ENCODE peak calls at places on chromosomes 1 and 21, in six cellular contexts. A, K, J, W, X and U are unnamed samples. For H3K4me1, the result is how much of the 10 kb centered on the place peaks cover.

GRCh38 chr1:209648931-209649776 is 3.1 kb downstream of the LAMB3 start:
- DNase-seq in A (no peak), K (no peak), J (peak), W (peak), X (no peak), U (no peak)

GRCh38 chr1:99685516-99686180 is 39.7 kb downstream of the PALMD start:
- DNase-seq in A (peak), K (peak), J (peak), W (peak), X (peak), U (peak)

GRCh38 chr1:214022229-214022791 is 34.5 kb downstream of the PROX1 start:
- DNase-seq in A (no peak), K (no peak), J (no peak), W (no peak), X (no peak), U (no peak)

GRCh38 chr21:45380566-45380965 is 24.4 kb upstream of the COL18A1 start:
- DNase-seq in A (peak), K (no peak), J (no peak), W (no peak), X (peak), U (no peak)

GRCh38 chr1:3117879-3118278 is 48.9 kb downstream of the PRDM16 start:
- DNase-seq in A (no peak), K (no peak), J (no peak), W (no peak), X (no peak), U (no peak)

GRCh38 chr1:15171271-15171908 is 17.8 kb downstream of the TMEM51 start:
- DNase-seq in A (no peak), K (no peak), J (no peak), W (no peak), X (no peak), U (no peak)

GRCh38 chr1:153599847-153600246 is 13.1 kb downstream of the S100A16 start:
- DNase-seq in A (no peak), K (no peak), J (no peak), W (no peak), X (no peak), U (no peak)

GRCh38 chr21:32868631-32869454 is 97.3 kb upstream of the PAXBP1 start:
- DNase-seq in A (no peak), K (no peak), J (no peak), W (no peak), X (no peak), U (no peak)

GRCh38 chr1:95039360-95040031 is 33.3 kb downstream of the ALG14 start:
- DNase-seq in A (no peak), K (no peak), J (peak), W (no peak), X (no peak), U (no peak)

GRCh38 chr1:242467556-242468145 is 56.8 kb downstream of the PLD5 start:
- DNase-seq in A (no peak), K (peak), J (peak), W (peak), X (no peak), U (no peak)

GRCh38 chr1:19156676-19157075 is 53.4 kb downstream of the UBR4 start:
- DNase-seq in A (peak), K (peak), J (peak), W (peak), X (no peak), U (peak)

GRCh38 chr1:200040516-200041138 is 13.1 kb downstream of the NR5A2 start:
- DNase-seq in A (no peak), K (peak), J (no peak), W (peak), X (no peak), U (no peak)

GRCh38 chr1:8408151-8408839 is 90.4 kb downstream of the SLC45A1 start:
- DNase-seq in A (peak), K (peak), J (peak), W (peak), X (no peak), U (peak)

GRCh38 chr1:54080598-54081049 is 27.2 kb downstream of the TCEANC2 start:
- DNase-seq in A (no peak), K (no peak), J (no peak), W (no peak), X (no peak), U (no peak)

GRCh38 chr1:200252526-200252925 is 157.3 kb downstream of the ZNF281 start:
- DNase-seq in A (no peak), K (no peak), J (peak), W (no peak), X (no peak), U (no peak)

DNA sequence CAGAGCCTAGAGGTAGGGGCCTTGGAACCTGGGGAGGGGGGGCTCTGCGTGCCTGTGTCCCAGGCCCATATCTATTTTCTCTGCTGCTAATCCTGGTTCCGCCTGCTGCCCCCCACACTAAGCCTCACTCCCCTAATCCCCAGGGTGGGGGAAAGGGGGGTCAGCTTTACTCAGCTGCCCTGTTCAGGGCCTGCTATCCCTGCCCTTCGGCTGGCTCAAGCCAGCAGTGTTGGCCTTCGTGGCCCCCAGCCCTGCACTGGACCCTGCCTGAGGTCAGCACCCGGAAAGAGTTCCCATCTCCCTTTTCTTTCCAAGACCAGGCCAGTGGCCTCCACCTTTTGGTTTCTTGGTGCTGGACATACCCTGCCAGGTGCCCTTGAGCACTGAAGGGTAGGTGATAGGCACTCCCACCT is 8.4 kb downstream of the ZBTB7B start:
- DNase-seq in A (no peak), K (no peak), J (no peak), W (no peak), X (no peak), U (no peak)
- H3K4me1 ChIP-seq in A (half or more), K (half or more), J (under half), W (half or more), X (under half), U (half or more)

DNA sequence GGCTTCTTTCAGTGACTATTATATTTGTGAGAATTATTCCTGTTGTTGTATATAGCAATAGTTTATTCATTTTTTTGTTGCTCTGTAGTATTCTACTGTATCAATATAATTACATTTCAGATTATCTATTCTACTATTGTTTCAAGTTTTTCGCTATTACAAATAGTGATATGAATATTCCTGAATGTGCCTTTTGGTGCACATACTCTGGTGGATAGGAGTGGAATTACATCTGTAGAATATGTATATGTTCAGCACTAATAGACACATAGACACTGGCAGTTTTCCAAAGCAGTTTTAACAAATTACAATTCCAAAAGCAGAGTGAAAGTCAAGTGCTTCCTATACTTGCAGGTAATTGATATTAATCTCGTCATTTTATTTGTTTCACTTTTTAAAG is 696.2 kb upstream of the PRMT6 start:
- DNase-seq in A (no peak), K (no peak), J (no peak), W (no peak), X (no peak), U (no peak)
- TF ChIP-seq CTCF in A (no peak), K (no peak), J (no peak), W (no peak), X (no peak), U (no peak)

GRCh38 chr1:23210963-23211362 is 6.3 kb downstream of the HTR1D start:
- DNase-seq in A (no peak), K (no peak), J (no peak), W (no peak), X (no peak), U (no peak)
- H3K4me1 ChIP-seq in A (under half), K (under half), J (under half), W (under half), X (under half), U (under half)

GRCh38 chr1:58790313-58790712 is 6.5 kb upstream of the JUN start:
- DNase-seq in A (no peak), K (no peak), J (no peak), W (no peak), X (no peak), U (no peak)
- TF ChIP-seq CTCF in A (no peak), K (no peak), J (no peak), W (no peak), X (no peak), U (no peak)

DNA sequence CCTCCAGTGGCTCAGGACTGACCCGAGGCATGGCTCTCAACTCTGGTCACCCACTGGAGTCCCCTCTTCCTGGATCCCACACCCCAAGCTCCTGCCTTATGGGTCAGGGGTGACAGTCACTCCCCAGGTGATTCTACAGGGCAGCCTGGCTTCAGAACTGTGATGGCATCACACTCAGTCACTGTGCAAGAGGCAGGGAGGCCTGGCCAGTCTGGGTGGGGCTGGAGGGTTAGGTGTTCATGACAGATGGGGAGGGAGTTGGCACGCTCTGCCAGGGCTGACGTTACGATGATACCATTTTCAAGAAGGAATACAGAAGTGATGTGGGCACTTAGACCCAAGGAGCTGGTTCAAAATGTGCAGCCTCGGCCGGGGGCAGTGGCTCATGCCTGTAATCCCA is 25.2 kb upstream of the ABCG1 start:
- DNase-seq in A (no peak), K (no peak), J (no peak), W (no peak), X (no peak), U (no peak)
- H3K4me1 ChIP-seq in A (under half), K (under half), J (under half), W (under half), X (under half), U (under half)

DNA sequence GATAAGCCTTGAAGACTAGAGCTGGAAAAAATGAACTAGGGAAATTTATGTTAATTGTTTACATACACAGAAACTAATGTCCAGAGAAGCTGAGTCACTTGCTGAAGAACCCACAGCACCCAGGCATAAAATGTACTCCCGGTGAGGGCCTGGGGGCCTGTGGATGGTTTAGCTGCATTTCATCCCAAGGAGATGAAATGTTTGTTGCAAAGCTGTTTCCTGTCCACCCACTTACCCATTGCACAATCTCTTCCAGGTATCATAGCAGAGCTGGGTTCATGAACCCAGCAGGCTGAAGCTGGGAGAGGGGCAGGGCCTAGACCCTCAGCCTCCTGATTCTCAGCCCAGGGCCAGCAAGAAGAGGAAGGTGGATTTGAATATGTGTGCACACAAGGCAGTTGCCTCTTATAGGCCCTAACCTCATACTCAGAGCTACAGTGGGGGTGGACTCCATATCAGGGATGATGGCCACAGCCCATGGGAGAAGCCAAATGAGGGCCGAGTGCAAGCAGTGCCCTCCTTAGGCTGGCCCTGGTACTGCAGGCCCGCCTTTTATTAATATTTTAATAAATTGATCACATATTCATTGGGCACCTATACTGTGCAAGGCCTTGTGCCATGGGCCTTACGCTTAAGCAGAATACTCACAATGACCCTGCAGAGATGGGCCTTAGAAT is 110.8 kb downstream of the LACTBL1 start:
- DNase-seq in A (no peak), K (peak), J (peak), W (peak), X (no peak), U (no peak)
- TF ChIP-seq CTCF in A (peak), K (peak), J (peak), W (peak), X (peak), U (peak)

DNA sequence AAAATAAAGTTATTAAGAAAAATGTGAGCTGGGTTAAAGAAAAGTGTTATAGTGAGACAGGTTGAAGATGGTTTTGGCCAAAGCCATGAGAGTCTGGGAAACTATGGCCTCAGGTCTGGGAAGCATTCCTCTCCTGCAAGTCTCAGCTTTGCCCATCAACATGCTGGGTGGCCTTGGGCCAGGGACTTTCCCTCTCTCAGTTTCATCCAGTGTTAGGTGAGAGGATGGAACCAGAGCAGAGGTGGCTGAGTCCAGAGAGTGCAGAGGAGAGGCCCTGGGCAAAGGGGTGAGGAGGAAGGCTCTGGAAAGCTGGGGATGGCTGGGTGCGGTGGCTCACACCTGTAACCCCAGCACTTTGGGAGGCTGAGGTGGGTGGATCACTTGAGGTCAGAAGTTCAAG is 10.5 kb downstream of the PADI2 start:
- DNase-seq in A (no peak), K (peak), J (no peak), W (peak), X (no peak), U (no peak)
- H3K4me1 ChIP-seq in A (half or more), K (under half), J (under half), W (half or more), X (under half), U (under half)

GRCh38 chr1:201374376-201374775 is 3.1 kb downstream of the TNNT2 start:
- DNase-seq in A (no peak), K (no peak), J (no peak), W (no peak), X (no peak), U (no peak)
- TF ChIP-seq CTCF in A (no peak), K (no peak), J (no peak), W (no peak), X (no peak), U (no peak)